ENCODE peak calls at places on chromosome 9, in six cellular contexts. I is transverse colon, B is NT2/D1, Z is MM.1S, T is pancreas, D is heart left ventricle. A is an unnamed sample.

GRCh38 chr9:91949946-91950664 is at the start of gene ROR2:
- DNase-seq in Z (peak; percentile 87), T (peak; percentile 25), I (peak; percentile 75), B (peak; percentile 72), D (peak; percentile 78), A (peak; percentile 84)

GRCh38 chr9:122346478-122347347 is 24.1 kb upstream of the PTGS1 start:
- DNase-seq in I (peak; percentile 46), D (peak; percentile 82), Z (no peak), T (peak; percentile 10), B (no peak), A (peak; percentile 55)

GRCh38 chr9:111038336-111039202 is at the start of gene LPAR1:
- DNase-seq in I (peak; percentile 65), B (no peak), T (peak; percentile 32), D (peak; percentile 78), Z (no peak), A (peak; percentile 37)

GRCh38 chr9:4143951-4144717 is 155.7 kb downstream of the GLIS3 start:
- DNase-seq in I (no peak), B (no peak), D (no peak), Z (no peak), T (no peak), A (no peak)

GRCh38 chr9:134058716-134059115 is 9.1 kb downstream of the BRD3 start:
- DNase-seq in T (no peak), Z (no peak), B (no peak), I (no peak), D (peak; percentile 44), A (peak; percentile 24)

GRCh38 chr9:35832814-35833213 is 3.8 kb downstream of the TMEM8B start:
- DNase-seq in T (no peak), D (no peak), B (no peak), Z (no peak), I (no peak), A (peak; percentile 59)

GRCh38 chr9:79604149-79604548 is 32.4 kb downstream of the TLE4 start:
- DNase-seq in T (no peak), D (no peak), B (no peak), Z (no peak), I (no peak), A (no peak)

GRCh38 chr9:91395553-91396470 is 27.8 kb downstream of the NFIL3 start:
- DNase-seq in T (no peak), D (no peak), Z (peak; percentile 63), B (no peak), I (no peak), A (no peak)

GRCh38 chr9:68705636-68706578 is 867 bp downstream of the PIP5K1B start:
- DNase-seq in I (peak; percentile 67), D (peak; percentile 70), B (no peak), Z (no peak), T (no peak), A (no peak)

GRCh38 chr9:21836437-21837161 is 34.2 kb downstream of the MTAP start:
- DNase-seq in D (no peak), I (no peak), T (no peak), Z (no peak), B (no peak), A (no peak)

GRCh38 chr9:105415344-105415980 is 32.4 kb upstream of the FSD1L start:
- DNase-seq in Z (peak; percentile 71), B (peak; percentile 77), D (no peak), T (peak; percentile 18), I (peak; percentile 63), A (peak; percentile 59)

GRCh38 chr9:98983295-98984268 is 39.9 kb downstream of the COL15A1 start:
- DNase-seq in T (no peak), B (no peak), I (no peak), Z (no peak), D (no peak), A (no peak)

GRCh38 chr9:133956520-133957076 is 35.5 kb downstream of the VAV2 start:
- DNase-seq in Z (no peak), T (peak; percentile 87), D (peak; percentile 55), I (no peak), B (no peak), A (no peak)

GRCh38 chr9:4045556-4045955 is 254.3 kb downstream of the GLIS3 start:
- DNase-seq in D (no peak), Z (no peak), I (no peak), T (no peak), B (no peak), A (no peak)

GRCh38 chr9:133342083-133342406 is 5.9 kb downstream of the MED22 start:
- DNase-seq in B (no peak), Z (no peak), T (no peak), I (no peak), D (no peak), A (no peak)

GRCh38 chr9:137296214-137297059 is 5.6 kb downstream of the NRARP start:
- DNase-seq in T (peak; percentile 71), I (peak; percentile 77), B (no peak), D (peak; percentile 87), Z (no peak), A (peak; percentile 67)

GRCh38 chr9:137297966-137298365 is 4.1 kb downstream of the NRARP start:
- DNase-seq in B (no peak), D (no peak), I (no peak), T (peak; percentile 23), Z (no peak), A (no peak)

GRCh38 chr9:137295313-137296213 is 6.5 kb downstream of the NRARP start:
- DNase-seq in I (peak; percentile 62), D (peak; percentile 78), T (peak; percentile 37), B (no peak), Z (no peak), A (peak; percentile 57)

GRCh38 chr9:137298401-137298982 is 3.6 kb downstream of the NRARP start:
- DNase-seq in Z (no peak), D (peak; percentile 68), I (peak; percentile 76), B (no peak), T (peak; percentile 27), A (peak; percentile 70)

DNA sequence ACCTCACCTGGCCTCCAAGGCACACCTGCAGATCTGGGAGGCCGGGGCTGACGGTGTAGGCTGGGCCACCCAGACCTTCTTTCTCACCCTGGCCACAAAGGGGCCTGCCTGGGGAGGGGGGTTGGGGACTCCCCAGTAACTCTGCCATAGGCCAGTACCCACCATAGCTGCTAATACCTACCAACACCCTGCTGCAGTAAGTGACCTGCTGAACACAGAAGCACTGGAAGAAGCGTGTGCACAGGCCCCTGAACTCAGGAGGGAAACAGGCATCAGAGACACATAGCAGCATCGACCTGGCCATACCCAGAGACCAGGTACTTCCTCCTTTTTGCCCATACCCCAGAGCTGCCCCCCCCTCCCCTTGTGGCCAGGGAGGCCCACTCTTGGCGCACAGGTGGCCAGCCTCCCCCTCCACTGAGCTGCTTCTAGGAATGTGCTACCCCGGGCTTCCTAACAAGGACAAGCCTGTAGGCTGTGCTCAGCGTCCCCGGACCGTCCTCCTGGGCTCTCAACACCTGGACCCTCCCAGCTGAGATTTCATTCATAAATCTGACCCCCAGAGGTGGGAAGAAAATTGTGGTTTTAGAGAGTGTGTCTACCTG is 4.9 kb downstream of the NRARP start:
- DNase-seq in I (peak; percentile 42), D (no peak), T (peak; percentile 32), B (no peak), Z (no peak), A (no peak)
- H3K4me3 ChIP-seq in I (no peak overlapping the region), D (peak overlapping the region; percentile 52), T (peak overlapping the region; percentile 49), B (no peak overlapping the region), Z (no peak overlapping the region), A (no peak overlapping the region)

DNA sequence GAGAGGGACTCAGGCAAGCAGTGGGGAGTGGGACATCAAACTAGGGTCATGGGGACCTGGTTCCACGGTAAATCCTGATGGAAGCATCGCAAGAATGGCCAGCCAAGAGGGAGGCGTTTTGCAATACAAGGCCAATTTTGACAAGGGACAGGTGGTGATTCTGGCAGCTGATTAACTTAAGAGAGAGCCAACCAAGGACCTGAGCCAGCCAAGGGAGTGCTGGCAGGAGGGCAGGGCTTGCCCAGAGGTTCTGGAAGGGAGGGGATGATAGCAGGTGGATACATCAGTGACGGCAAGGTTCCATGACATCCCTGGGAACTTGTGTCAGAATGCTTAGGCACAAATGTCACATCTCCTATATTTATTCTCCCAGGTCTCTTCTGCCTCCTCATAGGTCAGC is 32.8 kb upstream of the PUM3 start:
- DNase-seq in D (no peak), I (no peak), Z (no peak), B (no peak), T (no peak), A (no peak)
- H3K27me3 ChIP-seq in D (no peaks in the 10 kb centered on the region), I (peaks cover 21% of the 10 kb centered on the region), Z (no peaks in the 10 kb centered on the region), B (no peaks in the 10 kb centered on the region), T (no peaks in the 10 kb centered on the region), A (no peaks in the 10 kb centered on the region)

GRCh38 chr9:19027825-19028224 is 5.2 kb downstream of the SAXO1 start:
- DNase-seq in Z (no peak), B (no peak), T (no peak), I (no peak), D (no peak), A (no peak)

GRCh38 chr9:19030899-19031298 is 2.1 kb downstream of the SAXO1 start:
- DNase-seq in T (no peak), I (no peak), B (no peak), Z (no peak), D (no peak), A (no peak)

GRCh38 chr9:19032411-19032810 is 598 bp downstream of the SAXO1 start:
- DNase-seq in T (no peak), D (no peak), B (no peak), I (no peak), Z (no peak), A (no peak)

GRCh38 chr9:19026375-19026774 is 6.6 kb downstream of the SAXO1 start:
- DNase-seq in B (no peak), Z (no peak), T (no peak), D (no peak), I (no peak), A (no peak)

GRCh38 chr9:19028835-19029451 is 4.1 kb downstream of the SAXO1 start:
- DNase-seq in I (peak; percentile 29), B (peak; percentile 68), T (peak; percentile 27), Z (peak; percentile 42), D (no peak), A (peak; percentile 41)
- H3K4me3 ChIP-seq in I (no peak overlapping the region), B (no peak overlapping the region), T (no peak overlapping the region), Z (no peak overlapping the region), D (no peak overlapping the region), A (no peak overlapping the region)

GRCh38 chr9:126719677-126720435 is 85.0 kb upstream of the ZBTB43 start:
- DNase-seq in I (peak; percentile 73), B (peak; percentile 92), T (peak; percentile 59), Z (peak; percentile 61), D (peak; percentile 90), A (peak; percentile 53)
- H3K27me3 ChIP-seq in I (peaks cover 93% of the 10 kb centered on the region), B (peaks cover 20% of the 10 kb centered on the region), T (no peaks in the 10 kb centered on the region), Z (peaks cover 19% of the 10 kb centered on the region), D (no peaks in the 10 kb centered on the region), A (no peaks in the 10 kb centered on the region)

GRCh38 chr9:125933056-125933455 is 185.9 kb downstream of the PBX3 start:
- DNase-seq in T (no peak), B (no peak), Z (no peak), D (no peak), I (no peak), A (no peak)

GRCh38 chr9:125931211-125931610 is 184.0 kb downstream of the PBX3 start:
- DNase-seq in B (no peak), T (no peak), D (no peak), I (no peak), Z (no peak), A (no peak)

GRCh38 chr9:125929846-125930245 is 182.7 kb downstream of the PBX3 start:
- DNase-seq in I (no peak), Z (no peak), D (no peak), B (no peak), T (no peak), A (no peak)

GRCh38 chr9:125932012-125932411 is 184.8 kb downstream of the PBX3 start:
- DNase-seq in D (no peak), B (no peak), I (peak; percentile 18), Z (no peak), T (no peak), A (no peak)
- H3K4me3 ChIP-seq in D (no peak overlapping the region), B (no peak overlapping the region), I (no peak overlapping the region), Z (no peak overlapping the region), T (no peak overlapping the region), A (no peak overlapping the region)